ENCODE peak calls at places on chromosomes 13 and 19, in five cellular contexts. P is stimulated activated CD8-positive, alpha-beta memory T cell treated with anti-CD3 and anti-CD28 coated beads, Interleukin-15, amount 100 ng/mL, for 24 hours; K is NCI-H345; T is CD4-positive, alpha-beta T cell; A is lung. L is an unnamed sample.

GRCh38 chr19:19232231-19232630 is 20.5 kb downstream of the NCAN start:
- DNase-seq in A (no peak), P (no peak), K (no peak), T (no peak), L (no peak)

GRCh38 chr19:55636723-55637122 is 4.1 kb upstream of the ZNF580 start:
- DNase-seq in A (no peak), K (no peak), T (no peak), P (no peak), L (no peak)

GRCh38 chr19:14563989-14564650 is 7.7 kb downstream of the NDUFB7 start:
- DNase-seq in K (no peak), A (no peak), P (peak; percentile 40), T (peak; percentile 24), L (peak; percentile 55)

GRCh38 chr13:107421951-107422350 is 793.4 kb downstream of the LIG4 start:
- DNase-seq in T (no peak), P (no peak), A (no peak), K (no peak), L (no peak)

GRCh38 chr19:1646931-1647663 is 5.3 kb downstream of the TCF3 start:
- DNase-seq in K (no peak), T (no peak), P (no peak), A (no peak), L (no peak)

GRCh38 chr13:49540552-49540951 is 44.8 kb downstream of the PHF11 start:
- DNase-seq in P (no peak), K (no peak), T (peak; percentile 7), A (no peak), L (no peak)

GRCh38 chr13:89163081-89163480 is 1491.9 kb downstream of the SLITRK5 start:
- DNase-seq in P (no peak), A (no peak), T (no peak), K (no peak), L (no peak)

GRCh38 chr13:44853641-44854040 is 135.6 kb downstream of the NUFIP1 start:
- DNase-seq in K (peak; percentile 27), P (no peak), T (no peak), A (peak; percentile 79), L (no peak)

GRCh38 chr19:35458821-35459391 is 10.8 kb downstream of the FFAR2 start:
- DNase-seq in A (no peak), K (no peak), T (no peak), P (no peak), L (no peak)

GRCh38 chr13:20616059-20616797 is 49.3 kb downstream of the IFT88 start:
- DNase-seq in T (no peak), P (no peak), A (no peak), K (no peak), L (no peak)

GRCh38 chr19:16330811-16331690 is 6.4 kb downstream of the KLF2 start:
- DNase-seq in K (no peak), T (no peak), A (no peak), P (no peak), L (no peak)

GRCh38 chr19:48350856-48351255 is 12.9 kb downstream of the TMEM143 start:
- DNase-seq in P (no peak), A (no peak), K (no peak), T (no peak), L (no peak)

GRCh38 chr19:48292798-48293197 is 22.9 kb downstream of the ZNF114 start:
- DNase-seq in K (no peak), T (no peak), P (no peak), A (no peak), L (no peak)

GRCh38 chr13:52599853-52600603 is 42.2 kb upstream of the HNRNPA1L2 start:
- DNase-seq in K (peak; percentile 35), T (no peak), A (no peak), P (no peak), L (peak; percentile 25)

GRCh38 chr19:38196245-38196837 is 27.7 kb downstream of the DPF1 start:
- DNase-seq in P (no peak), K (no peak), A (no peak), T (no peak), L (no peak)

GRCh38 chr13:110635405-110636002 is 20.2 kb downstream of the NAXD start:
- DNase-seq in T (no peak), P (no peak), K (no peak), A (no peak), L (no peak)

GRCh38 chr13:75432045-75432444 is 49.9 kb downstream of the TBC1D4 start:
- DNase-seq in P (no peak), A (no peak), T (no peak), K (no peak), L (no peak)

GRCh38 chr19:43570174-43570791 is 5.0 kb downstream of the XRCC1 start:
- DNase-seq in T (no peak), K (peak; percentile 65), A (no peak), P (no peak), L (no peak)

GRCh38 chr19:38683393-38684077 is 36.1 kb downstream of the ACTN4 start:
- DNase-seq in P (no peak), T (peak; percentile 11), K (peak; percentile 58), A (peak; percentile 91), L (no peak)

GRCh38 chr13:25046274-25046984 is 49.5 kb upstream of the PABPC3 start:
- DNase-seq in K (peak; percentile 1), A (no peak), T (no peak), P (no peak), L (no peak)

GRCh38 chr13:93529961-93530360 is 303.4 kb downstream of the GPC6 start:
- DNase-seq in K (no peak), A (no peak), P (no peak), T (no peak), L (no peak)

GRCh38 chr13:27466513-27466912 is 16.1 kb upstream of the MTIF3 start:
- DNase-seq in K (no peak), T (no peak), A (no peak), P (no peak), L (no peak)

GRCh38 chr19:14248578-14249011 is 42.6 kb upstream of the ADGRL1 start:
- DNase-seq in T (peak; percentile 27), K (peak; percentile 28), P (peak; percentile 21), A (no peak), L (peak; percentile 40)

GRCh38 chr13:91313103-91313502 is 34.4 kb upstream of the MIR17HG start:
- DNase-seq in K (no peak), T (no peak), P (no peak), A (no peak), L (no peak)

GRCh38 chr13:72507394-72508199 is 219.8 kb downstream of the MZT1 start:
- DNase-seq in K (no peak), T (no peak), P (no peak), A (no peak), L (no peak)

GRCh38 chr19:4181053-4181508 is 1.3 kb downstream of the SIRT6 start:
- DNase-seq in P (no peak), T (no peak), A (no peak), K (no peak), L (no peak)

GRCh38 chr13:39105110-39105509 is 66.9 kb downstream of the NHLRC3 start:
- DNase-seq in K (peak; percentile 65), T (no peak), A (no peak), P (no peak), L (no peak)

GRCh38 chr13:114013952-114014629 is 40.2 kb upstream of the C13orf46 start:
- DNase-seq in T (no peak), K (no peak), A (no peak), P (no peak), L (no peak)

L was measured in heart right ventricle.